ENCODE peak calls at places on chromosomes 12 and 14, in five cellular contexts. I is Peyer's patch, L is GM23338, P is mammary epithelial cell, U is neural progenitor cell. Y is an unnamed sample. For H3K4me1, the result is how much of the 10 kb centered on the place peaks cover.

GRCh38 chr14:75286313-75286712 is 7.7 kb downstream of the FOS start:
- DNase-seq in I (no peak), L (peak), P (no peak), U (no peak), Y (peak)

GRCh38 chr12:132954471-132955048 is 1.5 kb downstream of the ZNF605 start:
- DNase-seq in I (peak), L (no peak), P (no peak), U (no peak), Y (no peak)

GRCh38 chr12:121279507-121279915 is 17.0 kb downstream of the CAMKK2 start:
- DNase-seq in I (no peak), L (no peak), P (no peak), U (no peak), Y (no peak)

GRCh38 chr14:33642641-33643342 is 308.1 kb downstream of the EGLN3 start:
- DNase-seq in I (no peak), L (no peak), P (no peak), U (peak), Y (no peak)

GRCh38 chr12:122421263-122421814 is 1.1 kb downstream of the CLIP1 start:
- DNase-seq in I (peak), L (no peak), P (peak), U (no peak), Y (peak)

GRCh38 chr14:75493580-75494130 is 28.6 kb upstream of the BATF start:
- DNase-seq in I (no peak), L (no peak), P (no peak), U (no peak), Y (no peak)

GRCh38 chr14:93949511-93950075 is 22.4 kb downstream of the FAM181A start:
- DNase-seq in I (no peak), L (no peak), P (no peak), U (no peak), Y (no peak)

GRCh38 chr12:12172106-12172511 is 94.7 kb downstream of the LRP6 start:
- DNase-seq in I (no peak), L (no peak), P (peak), U (no peak), Y (no peak)

GRCh38 chr14:23640524-23641141 is 4.5 kb downstream of the DHRS2 start:
- DNase-seq in I (no peak), L (peak), P (peak), U (no peak), Y (no peak)

GRCh38 chr14:83991666-83992065 is 1538.3 kb upstream of the FLRT2 start:
- DNase-seq in I (no peak), L (no peak), P (no peak), U (no peak), Y (no peak)

GRCh38 chr12:94157891-94158495 is 9.6 kb downstream of the PLXNC1 start:
- DNase-seq in I (no peak), L (no peak), P (no peak), U (no peak), Y (no peak)

GRCh38 chr14:47722929-47723693 is 47.7 kb upstream of the MDGA2 start:
- DNase-seq in I (no peak), L (no peak), P (no peak), U (no peak), Y (no peak)

GRCh38 chr14:23101213-23101970 is 3.4 kb downstream of the CIROP start:
- DNase-seq in I (no peak), L (no peak), P (no peak), U (no peak), Y (no peak)

GRCh38 chr12:60235261-60235660 is 639.4 kb downstream of the SLC16A7 start:
- DNase-seq in I (no peak), L (no peak), P (no peak), U (no peak), Y (no peak)

GRCh38 chr12:89700191-89700810 is 8.3 kb downstream of the ATP2B1 start:
- DNase-seq in I (no peak), L (no peak), P (no peak), U (no peak), Y (no peak)

GRCh38 chr14:106845286-106846087 is 1319.1 kb downstream of the TMEM121 start:
- DNase-seq in I (peak), L (no peak), P (peak), U (no peak), Y (peak)

GRCh38 chr12:70121562-70121961 is 121.7 kb upstream of the CNOT2 start:
- DNase-seq in I (no peak), L (no peak), P (peak), U (no peak), Y (no peak)

GRCh38 chr12:76921891-76922664 is 43.3 kb upstream of the CSRP2 start:
- DNase-seq in I (no peak), L (no peak), P (no peak), U (no peak), Y (no peak)

GRCh38 chr12:6084261-6084968 is 40.1 kb downstream of the VWF start:
- DNase-seq in I (peak), L (peak), P (peak), U (peak), Y (peak)

GRCh38 chr14:21155963-21156362 is at the start of gene OR5AU1:
- DNase-seq in I (no peak), L (no peak), P (no peak), U (no peak), Y (no peak)

DNA sequence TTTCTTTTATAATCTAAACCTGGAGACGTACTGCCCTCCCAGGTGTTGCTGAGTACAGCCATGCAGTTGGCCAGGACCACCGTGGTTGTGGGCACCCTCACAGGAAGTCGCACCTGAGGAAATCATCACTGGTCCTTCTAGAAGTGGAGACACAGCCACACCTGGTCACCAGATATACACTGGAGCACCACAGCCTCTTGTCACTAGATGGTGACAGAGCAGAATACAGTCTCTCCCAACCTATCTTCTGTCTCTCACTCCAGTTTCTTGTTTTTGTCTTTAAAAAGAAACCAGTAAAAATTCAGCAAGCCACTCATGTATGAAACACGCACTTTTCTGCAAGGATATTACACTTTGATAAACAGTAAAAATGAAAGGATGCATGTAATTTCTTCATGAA is 43.1 kb upstream of the GPHB5 start:
- DNase-seq in I (no peak), L (no peak), P (no peak), U (no peak), Y (peak)
- TF ChIP-seq CTCF in I (no peak), L (peak), P (no peak), U (no peak), Y (peak)

DNA sequence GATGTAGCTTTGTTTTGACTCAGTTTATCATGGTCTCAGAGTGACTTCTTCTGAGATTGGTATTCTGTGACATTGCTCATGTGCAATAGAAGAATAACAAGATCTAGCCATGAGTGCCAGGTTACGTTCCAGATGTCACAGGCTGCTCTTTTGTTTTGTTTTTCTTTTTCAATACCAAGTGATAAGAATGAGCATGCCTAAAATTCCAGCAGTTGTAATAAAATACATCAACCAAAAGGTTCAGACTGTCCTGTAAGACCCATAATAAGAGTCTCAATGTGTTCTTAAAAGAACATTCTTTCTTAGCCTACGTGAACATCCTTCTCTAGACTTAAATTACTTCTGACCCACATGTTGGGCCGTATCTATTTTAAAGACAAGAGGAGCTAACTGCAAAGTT is 669.2 kb downstream of the DIO2 start:
- DNase-seq in I (no peak), L (no peak), P (no peak), U (no peak), Y (no peak)
- H3K4me1 ChIP-seq in I (under half), L (under half), P (under half), U (under half), Y (under half)

GRCh38 chr12:91053951-91054715 is 3.7 kb downstream of the KERA start:
- DNase-seq in I (peak), L (no peak), P (no peak), U (no peak), Y (no peak)
- TF ChIP-seq CTCF in I (no peak), L (no peak), P (no peak), U (no peak), Y (no peak)

GRCh38 chr12:126355346-126355745 is 1290.1 kb downstream of the AACS start:
- DNase-seq in I (no peak), L (no peak), P (no peak), U (no peak), Y (no peak)

GRCh38 chr12:126362490-126362889 is 1297.3 kb downstream of the AACS start:
- DNase-seq in I (no peak), L (no peak), P (no peak), U (no peak), Y (no peak)

GRCh38 chr12:126362964-126363363 is 1297.7 kb downstream of the AACS start:
- DNase-seq in I (no peak), L (peak), P (no peak), U (peak), Y (no peak)

GRCh38 chr12:126361804-126362203 is 1296.6 kb downstream of the AACS start:
- DNase-seq in I (no peak), L (no peak), P (no peak), U (no peak), Y (no peak)

DNA sequence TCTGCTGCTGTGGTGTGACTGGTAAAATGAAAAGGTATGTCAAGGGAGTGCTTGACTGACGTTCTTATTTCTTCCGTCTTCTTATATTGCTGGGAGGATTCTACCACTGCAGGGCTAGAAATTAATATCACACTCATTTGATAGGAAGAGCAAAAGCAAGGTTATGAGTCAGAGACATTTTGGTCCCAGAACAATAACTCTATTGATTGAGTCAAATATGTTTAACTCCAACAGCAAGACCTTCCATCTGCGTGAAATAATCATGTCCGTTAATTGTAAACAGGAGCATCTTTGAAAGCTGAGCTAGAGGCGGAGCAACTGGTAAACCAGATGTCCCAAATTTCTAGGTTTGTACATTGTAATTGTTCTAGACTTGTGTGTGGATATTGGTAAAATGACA is 1293.6 kb downstream of the AACS start:
- DNase-seq in I (no peak), L (no peak), P (no peak), U (no peak), Y (no peak)
- H3K4me1 ChIP-seq in I (under half), L (under half), P (under half), U (under half), Y (under half)

DNA sequence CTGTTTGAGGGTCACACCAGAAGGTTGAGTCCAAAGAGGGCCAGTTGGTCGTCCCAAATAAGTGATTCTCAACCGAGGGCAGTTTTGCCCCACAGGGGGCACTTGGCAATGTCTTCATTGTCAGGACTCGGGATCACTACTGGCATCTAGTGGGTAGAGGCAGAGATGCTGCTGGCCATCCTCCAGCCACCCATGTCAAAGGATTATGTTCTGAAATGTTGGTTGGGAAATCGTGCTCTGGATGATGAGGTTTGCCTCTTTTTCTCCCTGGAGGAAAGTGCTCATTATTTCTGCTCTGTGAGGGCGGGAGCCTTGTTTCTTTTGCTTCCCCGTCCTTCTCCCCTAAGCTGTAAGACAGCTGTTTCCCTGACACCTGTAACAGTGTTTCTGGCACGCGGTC is 3.6 kb downstream of the ZNF839 start:
- DNase-seq in I (peak), L (peak), P (peak), U (peak), Y (peak)
- TF ChIP-seq CTCF in I (peak), L (peak), P (peak), U (peak), Y (peak)

Y was measured in Caco-2.